ENCODE peak calls at places on chromosomes 12 and 14, in nine cellular contexts. F, M, E, G, C, R, I, V and J are unnamed samples.

GRCh38 chr12:101933866-101934514 is 56.6 kb downstream of the DRAM1 start:
- DNase-seq in M (no peak), C (no peak), G (no peak), V (no peak), F (no peak), I (no peak), E (no peak), R (no peak), J (no peak)

GRCh38 chr14:36512585-36513003 is 7.4 kb downstream of the NKX2-1 start:
- DNase-seq in G (no peak), V (no peak), E (no peak), M (no peak), C (no peak), I (no peak), R (no peak), F (no peak), J (no peak)

GRCh38 chr12:121806556-121807308 is 2.9 kb downstream of the SETD1B start:
- DNase-seq in V (no peak), C (peak; percentile 33), E (peak; percentile 50), I (no peak), G (no peak), F (no peak), R (no peak), M (peak; percentile 66), J (no peak)

GRCh38 chr14:70052990-70053389 is 135.8 kb downstream of the SLC8A3 start:
- DNase-seq in R (no peak), M (peak; percentile 56), I (peak; percentile 6), F (peak; percentile 76), C (peak; percentile 22), E (peak; percentile 40), V (peak; percentile 67), G (peak; percentile 41), J (peak; percentile 8)

GRCh38 chr12:131074221-131075083 is 120.7 kb downstream of the ADGRD1 start:
- DNase-seq in V (no peak), I (no peak), E (no peak), R (peak; percentile 21), M (peak; percentile 44), G (no peak), C (no peak), F (no peak), J (no peak)

GRCh38 chr14:60220084-60220483 is 28.9 kb upstream of the PPM1A start:
- DNase-seq in E (no peak), G (no peak), F (no peak), V (no peak), R (no peak), I (no peak), M (no peak), C (no peak), J (no peak)

GRCh38 chr14:31927348-31927826 is 149.7 kb upstream of the ARHGAP5 start:
- DNase-seq in F (peak; percentile 21), G (peak; percentile 96), R (peak; percentile 41), V (no peak), I (peak; percentile 20), C (peak; percentile 87), E (peak; percentile 72), M (peak; percentile 93), J (no peak)

GRCh38 chr14:80764496-80764895 is 177.0 kb downstream of the CEP128 start:
- DNase-seq in E (peak; percentile 17), R (no peak), V (no peak), I (no peak), M (no peak), C (no peak), G (peak; percentile 12), F (no peak), J (no peak)

GRCh38 chr12:121804417-121805111 is 755 bp downstream of the SETD1B start:
- DNase-seq in R (no peak), F (no peak), I (no peak), C (peak; percentile 29), V (peak; percentile 55), M (peak; percentile 62), G (no peak), E (peak; percentile 22), J (peak; percentile 57)

GRCh38 chr12:122614839-122615238 is 87.8 kb downstream of the KNTC1 start:
- DNase-seq in R (no peak), G (peak; percentile 3), E (no peak), F (no peak), C (no peak), I (no peak), V (no peak), M (peak; percentile 64), J (no peak)

GRCh38 chr12:40692617-40693502 is 621 bp downstream of the CNTN1 start:
- DNase-seq in I (peak; percentile 19), E (no peak), C (peak; percentile 67), G (no peak), R (peak; percentile 66), M (peak; percentile 36), F (peak; percentile 65), V (no peak), J (no peak)

GRCh38 chr12:87935216-87935615 is 94.0 kb downstream of the C12orf50 start:
- DNase-seq in R (no peak), C (peak; percentile 20), G (no peak), M (no peak), I (no peak), V (no peak), E (no peak), F (no peak), J (no peak)

GRCh38 chr12:15596174-15596573 is 193.0 kb downstream of the EPS8 start:
- DNase-seq in R (no peak), V (no peak), F (no peak), C (no peak), E (no peak), I (no peak), G (no peak), M (no peak), J (no peak)
- H2AFZ ChIP-seq in R (no peak overlapping the region), V (no peak overlapping the region), F (peak overlapping the region; percentile 32), C (no peak overlapping the region), E (no peak overlapping the region), I (no peak overlapping the region), G (peak overlapping the region; percentile 25), M (no peak overlapping the region), J (no peak overlapping the region)

GRCh38 chr14:90553298-90553920 is 156.6 kb downstream of the CALM1 start:
- DNase-seq in G (no peak), F (peak; percentile 48), R (no peak), E (no peak), C (no peak), I (no peak), M (no peak), V (no peak), J (no peak)

GRCh38 chr14:90551733-90552464 is 155.1 kb downstream of the CALM1 start:
- DNase-seq in E (no peak), V (no peak), I (no peak), G (no peak), F (no peak), M (no peak), C (peak; percentile 4), R (no peak), J (no peak)

GRCh38 chr14:90553921-90554336 is 157.1 kb downstream of the CALM1 start:
- DNase-seq in E (no peak), C (no peak), V (no peak), F (no peak), M (no peak), I (no peak), G (no peak), R (no peak), J (no peak)

GRCh38 chr14:90551070-90551704 is 154.4 kb downstream of the CALM1 start:
- DNase-seq in I (no peak), M (no peak), C (peak; percentile 5), V (no peak), E (no peak), R (no peak), F (no peak), G (peak; percentile 46), J (no peak)

DNA sequence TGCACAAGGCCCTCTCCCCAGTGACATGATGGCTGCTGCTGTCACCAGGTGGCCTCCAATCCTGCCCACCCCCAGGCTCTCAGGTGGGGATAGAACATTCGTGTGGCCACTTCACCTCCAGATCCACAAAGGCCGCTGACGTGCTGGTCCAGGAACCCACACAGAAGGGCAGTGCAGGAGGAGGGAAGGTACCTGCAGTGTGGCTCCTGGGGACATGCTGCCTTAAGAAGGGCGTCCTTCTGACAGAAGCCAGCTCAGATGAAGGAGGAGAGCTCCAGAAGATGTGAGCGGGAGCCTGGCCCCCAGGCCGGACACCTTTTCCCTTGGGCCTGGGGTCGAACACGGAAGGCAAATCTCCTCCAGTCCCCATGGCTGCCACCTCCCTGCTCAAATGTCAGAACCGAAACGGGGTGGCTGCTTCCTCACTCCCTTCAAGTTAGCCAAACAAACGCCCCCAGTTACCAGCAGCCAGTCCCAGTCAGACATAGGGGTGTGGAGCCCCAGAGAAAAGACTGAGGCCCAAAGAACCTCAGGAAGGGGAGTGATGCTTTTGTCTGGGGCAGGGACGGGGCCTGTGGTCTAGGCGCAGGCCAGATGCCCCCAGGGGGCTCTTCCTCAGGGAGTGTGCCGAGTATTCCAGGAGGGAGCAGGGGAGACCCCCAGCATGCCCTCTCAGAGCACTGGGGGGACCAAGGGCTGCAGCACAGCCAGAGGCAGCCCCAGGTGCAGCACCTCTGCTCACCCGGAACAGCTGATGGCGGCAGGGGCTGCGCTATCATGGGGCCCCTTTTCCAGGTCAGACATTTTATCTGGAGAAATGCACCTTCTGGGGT is 155.9 kb downstream of the CALM1 start:
- DNase-seq in R (no peak), E (no peak), M (no peak), V (no peak), F (no peak), C (no peak), G (no peak), I (no peak), J (no peak)
- H3K4me1 ChIP-seq in R (peaks cover 5% of the 10 kb centered on the region), E (no peaks in the 10 kb centered on the region), M (no peaks in the 10 kb centered on the region), V (no peaks in the 10 kb centered on the region), F (peaks cover 12% of the 10 kb centered on the region), C (peaks cover 12% of the 10 kb centered on the region), G (no peaks in the 10 kb centered on the region), I (no peaks in the 10 kb centered on the region), J (no peaks in the 10 kb centered on the region)

GRCh38 chr14:102075155-102075554 is 11.7 kb downstream of the HSP90AA1 start:
- DNase-seq in V (peak; percentile 74), C (no peak), G (no peak), F (no peak), M (no peak), I (no peak), R (no peak), E (no peak), J (no peak)
- H2AFZ ChIP-seq in V (no peak overlapping the region), C (no peak overlapping the region), G (no peak overlapping the region), F (no peak overlapping the region), M (no peak overlapping the region), I (no peak overlapping the region), R (no peak overlapping the region), E (no peak overlapping the region), J (no peak overlapping the region)

GRCh38 chr12:92434607-92435025 is 268.2 kb upstream of the PLEKHG7 start:
- DNase-seq in I (no peak), V (no peak), R (no peak), G (no peak), C (no peak), E (no peak), F (no peak), M (no peak), J (peak; percentile 51)

GRCh38 chr12:92439397-92439779 is 263.4 kb upstream of the PLEKHG7 start:
- DNase-seq in C (peak; percentile 90), I (no peak), M (peak; percentile 94), R (no peak), G (peak; percentile 30), V (no peak), F (no peak), E (peak; percentile 69), J (no peak)

GRCh38 chr12:92438641-92439396 is 264.0 kb upstream of the PLEKHG7 start:
- DNase-seq in V (no peak), M (peak; percentile 74), F (no peak), C (no peak), I (no peak), E (no peak), R (no peak), G (no peak), J (no peak)

GRCh38 chr12:92437452-92437851 is 265.3 kb upstream of the PLEKHG7 start:
- DNase-seq in C (no peak), F (no peak), R (no peak), V (no peak), G (no peak), E (no peak), I (no peak), M (no peak), J (no peak)

GRCh38 chr12:92436847-92437246 is 265.9 kb upstream of the PLEKHG7 start:
- DNase-seq in M (no peak), R (no peak), E (no peak), I (no peak), V (no peak), G (no peak), C (no peak), F (no peak), J (no peak)
- H3K4me1 ChIP-seq in M (peaks cover 15% of the 10 kb centered on the region), R (no peaks in the 10 kb centered on the region), E (no peaks in the 10 kb centered on the region), I (peaks cover 7% of the 10 kb centered on the region), V (no peaks in the 10 kb centered on the region), G (no peaks in the 10 kb centered on the region), C (peaks cover 17% of the 10 kb centered on the region), F (peaks cover 3% of the 10 kb centered on the region), J (peaks cover 57% of the 10 kb centered on the region)